ENCODE peak calls at places on chromosomes 16 and 17, in seven cellular contexts. M is SK-N-SH, A is HepG2, B is K562, Q is GM12878, J is HCT116, W is H1. X is an unnamed sample.
A peak's percentile ranks its signal among the peaks of the same experiment; 100 is the strongest.

GRCh38 chr16:84069540-84069939 is 26.9 kb upstream of the SLC38A8 start:
- DNase-seq in M (no peak), A (no peak), B (no peak), Q (no peak), J (no peak), W (no peak), X (no peak)

GRCh38 chr17:33832295-33832694 is 422.8 kb upstream of the CCL2 start:
- DNase-seq in M (no peak), A (no peak), B (no peak), Q (no peak), J (no peak), W (no peak), X (no peak)

GRCh38 chr16:593406-593805 is 3.5 kb downstream of the RAB40C start:
- DNase-seq in M (no peak), A (no peak), B (no peak), Q (no peak), J (no peak), W (no peak), X (peak; percentile 94)

GRCh38 chr17:31297090-31297489 is at the start of gene OMG:
- DNase-seq in M (no peak), A (no peak), B (no peak), Q (no peak), J (no peak), W (no peak), X (no peak)

GRCh38 chr17:27996157-27997043 is 46.1 kb upstream of the NLK start:
- DNase-seq in M (no peak), A (no peak), B (no peak), Q (no peak), J (no peak), W (no peak), X (no peak)

GRCh38 chr16:68386628-68387027 is 61.7 kb downstream of the SMPD3 start:
- DNase-seq in M (peak; percentile 17), A (no peak), B (no peak), Q (no peak), J (no peak), W (no peak), X (no peak)

GRCh38 chr17:64343833-64344637 is 46.6 kb downstream of the PECAM1 start:
- DNase-seq in M (no peak), A (peak; percentile 74), B (no peak), Q (no peak), J (no peak), W (no peak), X (peak; percentile 47)

GRCh38 chr17:50181601-50182345 is 16.0 kb downstream of the SGCA start:
- DNase-seq in M (no peak), A (peak; percentile 49), B (no peak), Q (no peak), J (no peak), W (no peak), X (no peak)

GRCh38 chr16:2845116-2845515 is 12.9 kb downstream of the PRSS22 start:
- DNase-seq in M (no peak), A (no peak), B (no peak), Q (no peak), J (no peak), W (no peak), X (no peak)

GRCh38 chr16:14301150-14302030 is 230.3 kb downstream of the MRTFB start:
- DNase-seq in M (peak; percentile 58), A (peak; percentile 49), B (peak; percentile 21), Q (no peak), J (no peak), W (no peak), X (no peak)

GRCh38 chr16:87382023-87382785 is 1.4 kb downstream of the FBXO31 start:
- DNase-seq in M (no peak), A (peak; percentile 100), B (no peak), Q (no peak), J (no peak), W (no peak), X (no peak)

GRCh38 chr16:7397901-7398300 is 65.3 kb downstream of the RBFOX1 start:
- DNase-seq in M (no peak), A (no peak), B (no peak), Q (no peak), J (no peak), W (no peak), X (no peak)

GRCh38 chr17:78357177-78357586 is 2.7 kb downstream of the SOCS3 start:
- DNase-seq in M (peak; percentile 72), A (no peak), B (no peak), Q (no peak), J (no peak), W (no peak), X (no peak)

GRCh38 chr17:61482467-61482866 is 30.2 kb downstream of the TBX4 start:
- DNase-seq in M (no peak), A (no peak), B (no peak), Q (no peak), J (no peak), W (no peak), X (no peak)

GRCh38 chr17:77045441-77046041 is 95.2 kb upstream of the SEC14L1 start:
- DNase-seq in M (no peak), A (no peak), B (no peak), Q (no peak), J (no peak), W (no peak), X (no peak)

GRCh38 chr17:47707056-47707791 is 13.3 kb downstream of the TBKBP1 start:
- DNase-seq in M (no peak), A (peak; percentile 32), B (no peak), Q (no peak), J (no peak), W (no peak), X (no peak)

GRCh38 chr17:7997186-7997585 is 5.2 kb upstream of the GUCY2D start:
- DNase-seq in M (no peak), A (peak; percentile 25), B (no peak), Q (no peak), J (peak; percentile 67), W (no peak), X (peak; percentile 73)

GRCh38 chr17:52751051-52751450 is 592.5 kb upstream of the CA10 start:
- DNase-seq in M (peak; percentile 6), A (no peak), B (no peak), Q (no peak), J (no peak), W (no peak), X (no peak)

GRCh38 chr16:70253291-70254094 is 1.8 kb upstream of the EXOSC6 start:
- DNase-seq in M (peak; percentile 62), A (peak; percentile 45), B (peak; percentile 44), Q (no peak), J (peak; percentile 28), W (no peak), X (peak; percentile 65)

GRCh38 chr17:57984936-57985674 is 2.9 kb downstream of the VEZF1 start:
- DNase-seq in M (no peak), A (no peak), B (no peak), Q (no peak), J (no peak), W (no peak), X (no peak)

GRCh38 chr17:57982452-57983170 is 5.4 kb downstream of the VEZF1 start:
- DNase-seq in M (no peak), A (no peak), B (no peak), Q (no peak), J (no peak), W (no peak), X (no peak)

GRCh38 chr17:57985675-57985974 is 2.4 kb downstream of the VEZF1 start:
- DNase-seq in M (peak; percentile 48), A (no peak), B (no peak), Q (no peak), J (no peak), W (no peak), X (no peak)

GRCh38 chr17:57983446-57983845 is 4.6 kb downstream of the VEZF1 start:
- DNase-seq in M (no peak), A (no peak), B (no peak), Q (no peak), J (no peak), W (no peak), X (no peak)

GRCh38 chr17:57984226-57984890 is 3.7 kb downstream of the VEZF1 start:
- DNase-seq in M (no peak), A (no peak), B (no peak), Q (no peak), J (no peak), W (no peak), X (no peak)
- TF ChIP-seq JUND in M (no peak), A (no peak), B (no peak), Q (no peak), J (no peak), W (no peak), X (no peak)

GRCh38 chr17:19417611-19418010 is 6.6 kb downstream of the RNF112 start:
- DNase-seq in M (no peak), A (no peak), B (no peak), Q (no peak), J (no peak), W (no peak), X (no peak)

GRCh38 chr17:19421926-19422325 is 10.9 kb downstream of the RNF112 start:
- DNase-seq in M (no peak), A (no peak), B (no peak), Q (no peak), J (no peak), W (no peak), X (no peak)

GRCh38 chr17:19415311-19415710 is 4.3 kb downstream of the RNF112 start:
- DNase-seq in M (no peak), A (no peak), B (no peak), Q (no peak), J (no peak), W (no peak), X (no peak)

GRCh38 chr17:19415806-19416775 is 5.1 kb downstream of the RNF112 start:
- DNase-seq in M (no peak), A (no peak), B (no peak), Q (no peak), J (no peak), W (no peak), X (no peak)

DNA sequence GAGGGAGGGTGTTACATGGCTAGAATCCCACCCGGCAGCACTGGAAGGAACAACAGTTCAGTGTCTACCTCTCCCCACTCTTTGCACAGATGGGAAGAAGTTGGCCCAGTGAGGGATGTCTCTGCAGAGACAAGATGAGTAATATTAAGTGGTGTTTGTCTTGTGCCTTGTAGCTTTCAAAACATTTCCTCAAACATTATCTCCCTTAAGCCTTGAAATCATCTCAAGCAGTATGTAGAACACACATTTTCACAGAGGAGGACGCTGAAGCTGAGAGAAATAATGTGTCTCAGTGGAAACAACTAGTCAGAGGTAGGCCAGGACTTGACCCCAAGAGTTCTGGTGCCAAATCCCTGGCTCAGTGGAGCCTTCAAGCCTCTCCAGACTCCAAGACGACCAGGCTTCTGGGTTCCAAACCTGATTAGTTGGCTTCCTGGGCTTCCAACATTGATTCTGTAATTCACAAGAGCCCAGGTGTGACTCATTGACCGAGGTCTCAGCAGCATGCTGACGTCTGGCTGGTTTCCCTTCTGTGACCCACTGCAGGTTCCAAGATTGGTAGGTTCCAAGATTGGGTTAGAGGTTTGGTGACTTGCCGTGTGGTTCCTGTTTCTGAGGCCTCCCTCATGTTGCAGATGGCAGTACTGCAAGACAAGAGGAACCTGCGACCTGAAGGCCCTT is 7.4 kb downstream of the RNF112 start:
- DNase-seq in M (no peak), A (no peak), B (no peak), Q (no peak), J (no peak), W (no peak), X (no peak)
- TF ChIP-seq JUND in M (no peak), A (no peak), B (no peak), Q (no peak), J (no peak), W (no peak), X (no peak)

GRCh38 chr17:67689534-67690177 is 28.1 kb upstream of the NOL11 start:
- DNase-seq in M (peak; percentile 77), A (peak; percentile 58), B (peak; percentile 71), Q (peak; percentile 37), J (peak; percentile 57), W (no peak), X (peak; percentile 77)
- TF ChIP-seq JUND in M (no peak), A (no peak), B (no peak), Q (no peak), J (no peak), W (no peak), X (no peak)

GRCh38 chr16:80369559-80369958 is 171.2 kb upstream of the DYNLRB2 start:
- DNase-seq in M (peak; percentile 58), A (peak; percentile 23), B (no peak), Q (no peak), J (no peak), W (peak; percentile 36), X (peak; percentile 49)
- TF ChIP-seq JUND in M (no peak), A (no peak), B (no peak), Q (no peak), J (no peak), W (no peak), X (no peak)

X was measured in T47D.